ENCODE peak calls at places on chromosomes 3 and 15, in four cellular contexts. M is trophoblast cell, U is mesendoderm, R is IMR-90. I is an unnamed sample.

GRCh38 chr3:184300377-184300717 is 1.3 kb downstream of the PSMD2 start:
- DNase-seq in M (no peak), U (peak), R (peak), I (no peak)

GRCh38 chr3:135503429-135504083 is 462.0 kb upstream of the PPP2R3A start:
- DNase-seq in M (peak), U (peak), R (peak), I (peak)

GRCh38 chr15:75201609-75202250 is at the start of gene C15orf39:
- DNase-seq in M (peak), U (peak), R (peak), I (peak)

GRCh38 chr3:37824954-37825328 is 36.7 kb upstream of the CTDSPL start:
- DNase-seq in M (no peak), U (peak), R (no peak), I (no peak)

GRCh38 chr3:171835613-171836012 is 7.5 kb upstream of the TMEM212 start:
- DNase-seq in M (no peak), U (no peak), R (no peak), I (no peak)

GRCh38 chr3:184459355-184459754 is 79.5 kb downstream of the CHRD start:
- DNase-seq in M (no peak), U (no peak), R (peak), I (no peak)

GRCh38 chr15:68820205-68820588 is 498 bp downstream of the ANP32A start:
- DNase-seq in M (no peak), U (peak), R (no peak), I (no peak)

GRCh38 chr15:54088837-54089236 is 110.6 kb downstream of the UNC13C start:
- DNase-seq in M (no peak), U (no peak), R (no peak), I (no peak)

GRCh38 chr3:111592941-111593340 is 2.2 kb downstream of the ZBED2 start:
- DNase-seq in M (no peak), U (no peak), R (no peak), I (no peak)

GRCh38 chr3:9781978-9782575 is 10.2 kb downstream of the TADA3 start:
- DNase-seq in M (no peak), U (no peak), R (no peak), I (no peak)

GRCh38 chr3:58679974-58680656 is 13.5 kb upstream of the FAM3D start:
- DNase-seq in M (no peak), U (no peak), R (no peak), I (no peak)

GRCh38 chr15:25504307-25504706 is 65.5 kb upstream of the UBE3A start:
- DNase-seq in M (no peak), U (no peak), R (peak), I (no peak)

GRCh38 chr3:146814601-146815315 is 209.6 kb upstream of the PLSCR5 start:
- DNase-seq in M (peak), U (peak), R (peak), I (no peak)

GRCh38 chr3:189776163-189776824 is 145.1 kb downstream of the TP63 start:
- DNase-seq in M (no peak), U (no peak), R (no peak), I (peak)

GRCh38 chr3:165254812-165255211 is 58.6 kb upstream of the SLITRK3 start:
- DNase-seq in M (peak), U (peak), R (no peak), I (peak)

GRCh38 chr3:192830279-192831110 is 87.2 kb downstream of the MB21D2 start:
- DNase-seq in M (no peak), U (no peak), R (peak), I (no peak)

GRCh38 chr3:62164196-62164595 is 209.2 kb downstream of the FEZF2 start:
- DNase-seq in M (no peak), U (no peak), R (no peak), I (no peak)

GRCh38 chr3:105367406-105368213 is 901 bp downstream of the ALCAM start:
- DNase-seq in M (no peak), U (peak), R (peak), I (peak)

GRCh38 chr3:124700880-124701684 is 29.2 kb upstream of the UMPS start:
- DNase-seq in M (no peak), U (no peak), R (peak), I (no peak)

GRCh38 chr15:77013786-77014136 is 18.8 kb downstream of the PSTPIP1 start:
- DNase-seq in M (no peak), U (peak), R (no peak), I (no peak)

GRCh38 chr15:80999623-81000036 is 1.1 kb upstream of the TLNRD1 start:
- DNase-seq in M (no peak), U (no peak), R (no peak), I (no peak)

GRCh38 chr15:81948142-81948709 is 97.6 kb downstream of the MEX3B start:
- DNase-seq in M (peak), U (no peak), R (no peak), I (no peak)

GRCh38 chr15:68412218-68412617 is 19.7 kb downstream of the ITGA11 start:
- DNase-seq in M (no peak), U (no peak), R (no peak), I (no peak)

GRCh38 chr3:187684880-187685279 is 14.7 kb upstream of the SST start:
- DNase-seq in M (peak), U (no peak), R (peak), I (no peak)

GRCh38 chr15:47786371-47786770 is 69.1 kb downstream of the SEMA6D start:
- DNase-seq in M (no peak), U (no peak), R (peak), I (no peak)

GRCh38 chr3:108103971-108104797 is 13.4 kb upstream of the CD47 start:
- DNase-seq in M (no peak), U (no peak), R (peak), I (no peak)

GRCh38 chr15:71295242-71296031 is 180.2 kb downstream of the THSD4 start:
- DNase-seq in M (peak), U (peak), R (peak), I (no peak)

GRCh38 chr3:174620855-174621457 is 238.2 kb upstream of the NAALADL2 start:
- DNase-seq in M (no peak), U (no peak), R (no peak), I (no peak)
- H2BK120ac ChIP-seq in M (no peak), U (no peak), R (no peak), I (no peak)

DNA sequence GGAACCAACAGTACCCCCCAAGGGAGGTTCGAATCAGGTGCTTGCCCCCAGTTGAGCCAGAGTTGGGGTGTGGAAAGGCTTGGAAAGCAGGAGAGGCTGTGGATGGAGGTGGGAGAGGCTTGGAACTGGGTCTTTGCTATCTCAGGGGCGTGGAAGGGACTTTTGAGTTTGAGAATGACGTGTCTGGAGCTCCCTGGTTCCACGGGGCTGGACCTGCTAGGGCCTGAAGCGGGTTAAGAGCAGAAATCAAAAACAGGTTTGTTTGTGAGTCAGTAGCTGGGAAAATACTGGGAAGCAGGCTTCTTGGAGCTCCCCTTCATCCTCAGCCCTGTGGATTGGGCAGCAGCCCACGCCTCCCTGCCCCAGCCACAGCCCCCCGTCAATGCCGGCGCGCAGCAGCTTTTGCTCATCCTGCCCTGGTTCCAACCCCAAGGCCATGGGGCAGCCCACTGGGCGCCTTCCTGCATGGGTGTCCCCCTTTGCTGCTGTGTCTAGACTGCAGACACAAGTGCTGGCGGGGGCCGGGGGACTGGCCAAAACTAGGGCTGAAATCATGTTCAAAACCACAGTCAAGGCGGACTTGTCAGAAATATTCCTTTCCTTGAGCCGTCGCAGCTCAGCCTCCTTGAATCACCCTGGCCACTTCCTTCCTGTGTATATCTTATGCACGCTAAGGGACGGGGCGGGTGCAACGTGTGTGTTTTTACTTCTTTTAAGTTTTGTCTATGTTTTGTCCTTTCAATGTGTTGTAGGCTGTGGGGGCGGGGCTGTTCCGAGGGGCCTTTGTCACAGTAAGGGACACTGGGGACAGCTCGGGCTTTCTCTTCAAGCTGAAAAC is 108.0 kb downstream of the KLF13 start:
- DNase-seq in M (peak), U (no peak), R (peak), I (no peak)
- H2BK120ac ChIP-seq in M (no peak), U (no peak), R (peak), I (no peak)

GRCh38 chr3:143897558-143898305 is 49.5 kb upstream of the SLC9A9 start:
- DNase-seq in M (peak), U (peak), R (peak), I (peak)

GRCh38 chr3:143901105-143901504 is 52.8 kb upstream of the SLC9A9 start:
- DNase-seq in M (no peak), U (no peak), R (peak), I (no peak)

GRCh38 chr3:143895805-143896204 is 47.5 kb upstream of the SLC9A9 start:
- DNase-seq in M (no peak), U (no peak), R (peak), I (no peak)

GRCh38 chr3:143896486-143896885 is 48.2 kb upstream of the SLC9A9 start:
- DNase-seq in M (no peak), U (no peak), R (no peak), I (no peak)
- H2BK120ac ChIP-seq in M (no peak), U (no peak), R (no peak), I (no peak)

GRCh38 chr3:129440648-129441190 is 695 bp downstream of the IFT122 start:
- DNase-seq in M (no peak), U (no peak), R (no peak), I (no peak)

GRCh38 chr3:129442486-129442885 is 2.5 kb downstream of the IFT122 start:
- DNase-seq in M (no peak), U (no peak), R (no peak), I (no peak)

GRCh38 chr3:129441215-129441614 is 1.2 kb downstream of the IFT122 start:
- DNase-seq in M (no peak), U (no peak), R (no peak), I (no peak)

GRCh38 chr3:129441782-129442181 is 1.8 kb downstream of the IFT122 start:
- DNase-seq in M (no peak), U (peak), R (peak), I (no peak)

GRCh38 chr3:129442947-129443346 is 2.9 kb downstream of the IFT122 start:
- DNase-seq in M (no peak), U (no peak), R (no peak), I (no peak)
- H2BK120ac ChIP-seq in M (no peak), U (no peak), R (no peak), I (no peak)

I was measured in neuronal stem cell.